ENCODE peak calls at places on chromosomes 2 and 18, in seven cellular contexts. M is GM23338, G is A673, V is upper lobe of left lung, D is fibroblast of lung, N is K562, T is H1. S is an unnamed sample.

GRCh38 chr2:174350593-174351181 is 15.9 kb downstream of the SP9 start:
- DNase-seq in M (no peak), G (no peak), V (no peak), D (no peak), N (peak), T (no peak), S (no peak)

GRCh38 chr2:152594022-152594712 is 123.1 kb downstream of the PRPF40A start:
- DNase-seq in M (no peak), G (no peak), V (peak), D (no peak), N (peak), T (no peak), S (no peak)

GRCh38 chr2:234630676-234631350 is 133.9 kb upstream of the ARL4C start:
- DNase-seq in M (peak), G (no peak), V (no peak), D (peak), N (no peak), T (peak), S (no peak)

GRCh38 chr18:35933982-35934381 is 38.5 kb upstream of the RMP24 start:
- DNase-seq in M (no peak), G (no peak), V (no peak), D (no peak), N (no peak), T (no peak), S (no peak)

GRCh38 chr2:68193774-68194372 is 36.2 kb downstream of the PNO1 start:
- DNase-seq in M (no peak), G (no peak), V (no peak), D (peak), N (no peak), T (no peak), S (no peak)

GRCh38 chr2:46275995-46276394 is 21.2 kb upstream of the EPAS1 start:
- DNase-seq in M (peak), G (peak), V (peak), D (no peak), N (no peak), T (peak), S (peak)

GRCh38 chr2:202014328-202015034 is 19.2 kb upstream of the FZD7 start:
- DNase-seq in M (no peak), G (peak), V (no peak), D (no peak), N (no peak), T (no peak), S (no peak)

GRCh38 chr2:184530959-184531358 is 67.4 kb upstream of the ZNF804A start:
- DNase-seq in M (no peak), G (no peak), V (no peak), D (no peak), N (no peak), T (no peak), S (no peak)

GRCh38 chr2:171629113-171629512 is 58.2 kb upstream of the DYNC1I2 start:
- DNase-seq in M (no peak), G (no peak), V (no peak), D (no peak), N (no peak), T (no peak), S (no peak)

GRCh38 chr2:101307950-101308431 is 510 bp downstream of the RNF149 start:
- DNase-seq in M (peak), G (peak), V (peak), D (peak), N (no peak), T (peak), S (peak)

GRCh38 chr2:127638361-127639110 is 7.4 kb upstream of the GPR17 start:
- DNase-seq in M (peak), G (no peak), V (peak), D (no peak), N (peak), T (peak), S (no peak)

GRCh38 chr2:217248312-217248935 is 388.6 kb upstream of the TNP1 start:
- DNase-seq in M (peak), G (peak), V (no peak), D (peak), N (peak), T (peak), S (peak)

GRCh38 chr2:238729261-238729935 is 118.5 kb upstream of the TWIST2 start:
- DNase-seq in M (no peak), G (no peak), V (no peak), D (no peak), N (no peak), T (no peak), S (no peak)

GRCh38 chr2:104487381-104487780 is 366.5 kb upstream of the POU3F3 start:
- DNase-seq in M (no peak), G (no peak), V (no peak), D (no peak), N (no peak), T (no peak), S (no peak)

GRCh38 chr2:42938671-42939370 is 146.4 kb upstream of the HAAO start:
- DNase-seq in M (no peak), G (no peak), V (no peak), D (no peak), N (no peak), T (no peak), S (no peak)

GRCh38 chr18:74050807-74051206 is 96.8 kb downstream of the FBXO15 start:
- DNase-seq in M (no peak), G (no peak), V (no peak), D (no peak), N (no peak), T (no peak), S (peak)

GRCh38 chr2:159760321-159760720 is 37.7 kb downstream of the CD302 start:
- DNase-seq in M (no peak), G (no peak), V (no peak), D (no peak), N (no peak), T (no peak), S (no peak)

GRCh38 chr18:2672410-2672809 is 16.9 kb downstream of the SMCHD1 start:
- DNase-seq in M (no peak), G (no peak), V (no peak), D (no peak), N (no peak), T (no peak), S (no peak)

GRCh38 chr2:230773039-230773773 is 60.6 kb downstream of the CAB39 start:
- DNase-seq in M (no peak), G (no peak), V (no peak), D (no peak), N (no peak), T (no peak), S (no peak)
- H3K27ac ChIP-seq in M (no peak), G (no peak), V (no peak), D (peak), N (peak), T (no peak), S (no peak)

GRCh38 chr2:70921031-70921430 is 14.7 kb upstream of the ATP6V1B1 start:
- DNase-seq in M (no peak), G (no peak), V (no peak), D (no peak), N (no peak), T (peak), S (no peak)

GRCh38 chr2:70922591-70923234 is 13.0 kb upstream of the ATP6V1B1 start:
- DNase-seq in M (peak), G (peak), V (no peak), D (no peak), N (no peak), T (no peak), S (no peak)

GRCh38 chr2:70921839-70922590 is 13.7 kb upstream of the ATP6V1B1 start:
- DNase-seq in M (no peak), G (no peak), V (no peak), D (no peak), N (no peak), T (peak), S (no peak)

GRCh38 chr2:70926042-70926441 is 9.7 kb upstream of the ATP6V1B1 start:
- DNase-seq in M (no peak), G (no peak), V (no peak), D (no peak), N (no peak), T (peak), S (no peak)

GRCh38 chr2:70923378-70924015 is 12.2 kb upstream of the ATP6V1B1 start:
- DNase-seq in M (peak), G (peak), V (no peak), D (no peak), N (peak), T (peak), S (no peak)
- TF ChIP-seq CTCF in M (peak), G (peak), V (no peak), D (no peak), N (peak), T (peak), S (no peak)

GRCh38 chr18:77131652-77132368 is 773 bp downstream of the MBP start:
- DNase-seq in M (peak), G (no peak), V (peak), D (no peak), N (no peak), T (no peak), S (no peak)
- H3K4me3 ChIP-seq in M (peak), G (peak), V (peak), D (peak), N (no peak), T (peak), S (peak)

GRCh38 chr2:64857581-64858471 is 131.4 kb upstream of the SLC1A4 start:
- DNase-seq in M (peak), G (peak), V (no peak), D (peak), N (no peak), T (no peak), S (peak)
- H3K27ac ChIP-seq in M (no peak), G (peak), V (peak), D (peak), N (no peak), T (no peak), S (peak)